ENCODE peak calls at places on chromosomes 3 and 15, in four cellular contexts. X, W, L and H are unnamed samples.
A peak's percentile ranks its signal among the peaks of the same experiment; 100 is the strongest.

GRCh38 chr15:53759333-53759975 is at the start of gene WDR72:
- DNase-seq in X (no peak), W (no peak), L (no peak), H (no peak)

GRCh38 chr3:115648559-115648958 is 25.2 kb downstream of the GAP43 start:
- DNase-seq in X (no peak), W (no peak), L (no peak), H (no peak)

GRCh38 chr3:106518516-106518915 is 649.7 kb upstream of the CBLB start:
- DNase-seq in X (no peak), W (no peak), L (no peak), H (no peak)

GRCh38 chr3:111539351-111540331 is 2.4 kb upstream of the CD96 start:
- DNase-seq in X (peak; percentile 68), W (peak; percentile 26), L (peak; percentile 36), H (peak; percentile 30)

GRCh38 chr15:85649372-85649771 is 145.4 kb downstream of the KLHL25 start:
- DNase-seq in X (no peak), W (peak; percentile 15), L (no peak), H (no peak)

GRCh38 chr3:36201546-36201945 is 178.8 kb upstream of the STAC start:
- DNase-seq in X (no peak), W (no peak), L (no peak), H (no peak)

GRCh38 chr3:108914774-108915641 is 38.7 kb downstream of the GUCA1C start:
- DNase-seq in X (peak; percentile 77), W (peak; percentile 49), L (peak; percentile 25), H (peak; percentile 27)

GRCh38 chr15:30997270-30997669 is 5.8 kb upstream of the MTMR10 start:
- DNase-seq in X (no peak), W (no peak), L (no peak), H (no peak)

GRCh38 chr3:114093596-114093995 is 37.1 kb downstream of the QTRT2 start:
- DNase-seq in X (no peak), W (peak; percentile 63), L (no peak), H (no peak)

GRCh38 chr3:187450791-187451190 is 82.6 kb downstream of the RTP4 start:
- DNase-seq in X (no peak), W (no peak), L (no peak), H (no peak)

GRCh38 chr15:68274184-68274848 is 3.2 kb upstream of the FEM1B start:
- DNase-seq in X (no peak), W (no peak), L (no peak), H (no peak)

GRCh38 chr3:73868688-73869315 is 244.1 kb upstream of the PDZRN3 start:
- DNase-seq in X (no peak), W (peak; percentile 1), L (no peak), H (no peak)

GRCh38 chr3:184275961-184276910 is at the start of gene ECE2:
- DNase-seq in X (no peak), W (no peak), L (no peak), H (no peak)

GRCh38 chr15:68798695-68799094 is 22.0 kb downstream of the ANP32A start:
- DNase-seq in X (no peak), W (no peak), L (no peak), H (no peak)